ENCODE peak calls at places on chromosome 3, in ten cellular contexts. N is cardiac fibroblast, Z is mesothelial cell of epicardium, K is AG10803, G is endothelial cell, O is cardiac muscle cell, U is MCF 10A, V is Calu3, Y is upper lobe of right lung, D is tibial artery. F is an unnamed sample.

GRCh38 chr3:187586226-187586625 is 84.0 kb downstream of the SST start:
- DNase-seq in N (no peak), Z (no peak), K (no peak), G (no peak), O (no peak), U (no peak), V (no peak), Y (no peak), D (no peak), F (no peak)

GRCh38 chr3:129162729-129163579 is 2.1 kb upstream of the ISY1 start:
- DNase-seq in N (no peak), Z (no peak), K (no peak), G (no peak), O (no peak), U (peak; percentile 40), V (peak; percentile 30), Y (no peak), D (no peak), F (no peak)

GRCh38 chr3:123688241-123688747 is 103.4 kb upstream of the HACD2 start:
- DNase-seq in N (peak; percentile 98), Z (no peak), K (peak; percentile 97), G (no peak), O (no peak), U (peak; percentile 76), V (peak; percentile 12), Y (no peak), D (peak; percentile 64), F (peak; percentile 94)

GRCh38 chr3:134325722-134326121 is 48.5 kb downstream of the AMOTL2 start:
- DNase-seq in N (no peak), Z (no peak), K (no peak), G (no peak), O (no peak), U (peak; percentile 52), V (no peak), Y (no peak), D (no peak), F (no peak)

GRCh38 chr3:157129782-157130137 is 30.2 kb downstream of the CCNL1 start:
- DNase-seq in N (peak; percentile 34), Z (no peak), K (no peak), G (peak; percentile 14), O (no peak), U (peak; percentile 63), V (peak; percentile 84), Y (no peak), D (no peak), F (no peak)

GRCh38 chr3:23743141-23743784 is 62.5 kb upstream of the UBE2E1 start:
- DNase-seq in N (no peak), Z (no peak), K (no peak), G (peak; percentile 20), O (peak; percentile 30), U (no peak), V (peak; percentile 48), Y (no peak), D (no peak), F (no peak)

GRCh38 chr3:4633078-4634004 is 140.2 kb downstream of the ITPR1 start:
- DNase-seq in N (peak; percentile 83), Z (no peak), K (peak; percentile 66), G (peak; percentile 12), O (peak; percentile 66), U (peak; percentile 63), V (peak; percentile 19), Y (no peak), D (no peak), F (peak; percentile 64)

GRCh38 chr3:139377378-139377777 is 12.1 kb downstream of the COPB2 start:
- DNase-seq in N (no peak), Z (no peak), K (no peak), G (no peak), O (no peak), U (no peak), V (no peak), Y (no peak), D (no peak), F (no peak)

GRCh38 chr3:163785693-163786092 is 1292.6 kb downstream of the SI start:
- DNase-seq in N (no peak), Z (no peak), K (no peak), G (peak; percentile 51), O (peak; percentile 55), U (peak; percentile 42), V (peak; percentile 43), Y (no peak), D (no peak), F (no peak)

GRCh38 chr3:38482951-38483350 is 13.2 kb upstream of the EXOG start:
- DNase-seq in N (no peak), Z (no peak), K (no peak), G (no peak), O (no peak), U (no peak), V (no peak), Y (no peak), D (no peak), F (no peak)

GRCh38 chr3:12187448-12188327 is 29.0 kb upstream of the TIMP4 start:
- DNase-seq in N (peak; percentile 73), Z (no peak), K (peak; percentile 52), G (no peak), O (no peak), U (peak; percentile 60), V (no peak), Y (peak; percentile 78), D (peak; percentile 44), F (peak; percentile 39)

GRCh38 chr3:54222318-54222717 is 100.0 kb downstream of the CACNA2D3 start:
- DNase-seq in N (no peak), Z (no peak), K (no peak), G (no peak), O (no peak), U (no peak), V (no peak), Y (no peak), D (no peak), F (no peak)

GRCh38 chr3:78818161-78818985 is 949.4 kb downstream of the ROBO1 start:
- DNase-seq in N (no peak), Z (no peak), K (no peak), G (no peak), O (no peak), U (no peak), V (no peak), Y (no peak), D (no peak), F (no peak)

GRCh38 chr3:141268281-141268680 is 36.7 kb downstream of the PXYLP1 start:
- DNase-seq in N (no peak), Z (no peak), K (no peak), G (no peak), O (no peak), U (no peak), V (no peak), Y (peak; percentile 31), D (no peak), F (peak; percentile 25)

GRCh38 chr3:172333692-172334457 is 114.4 kb downstream of the GHSR start:
- DNase-seq in N (no peak), Z (no peak), K (no peak), G (no peak), O (no peak), U (no peak), V (no peak), Y (no peak), D (no peak), F (no peak)
- TF ChIP-seq CTCF in N (no peak), Z (no peak), K (no peak), G (peak; percentile 23), O (peak; percentile 30), U (no peak), V (peak; percentile 31), Y (no peak), D (no peak), F (peak; percentile 61)

GRCh38 chr3:64121750-64122311 is 98.5 kb upstream of the PSMD6 start:
- DNase-seq in N (no peak), Z (no peak), K (no peak), G (no peak), O (no peak), U (no peak), V (no peak), Y (no peak), D (no peak), F (no peak)
- TF ChIP-seq CTCF in N (no peak), Z (no peak), K (no peak), G (no peak), O (no peak), U (no peak), V (no peak), Y (no peak), D (no peak), F (no peak)

GRCh38 chr3:190696777-190697501 is 165.6 kb downstream of the GMNC start:
- DNase-seq in N (peak; percentile 79), Z (no peak), K (peak; percentile 52), G (peak; percentile 13), O (peak; percentile 40), U (peak; percentile 47), V (peak; percentile 52), Y (no peak), D (no peak), F (peak; percentile 37)

GRCh38 chr3:190697901-190698300 is 164.6 kb downstream of the GMNC start:
- DNase-seq in N (peak; percentile 91), Z (no peak), K (peak; percentile 80), G (no peak), O (no peak), U (peak; percentile 60), V (peak; percentile 18), Y (no peak), D (no peak), F (peak; percentile 31)

GRCh38 chr3:190695994-190696393 is 166.5 kb downstream of the GMNC start:
- DNase-seq in N (no peak), Z (no peak), K (no peak), G (no peak), O (no peak), U (no peak), V (no peak), Y (no peak), D (no peak), F (no peak)

GRCh38 chr3:190695225-190695624 is 167.3 kb downstream of the GMNC start:
- DNase-seq in N (no peak), Z (no peak), K (no peak), G (no peak), O (no peak), U (no peak), V (no peak), Y (no peak), D (no peak), F (no peak)

GRCh38 chr3:190697502-190697830 is 165.0 kb downstream of the GMNC start:
- DNase-seq in N (no peak), Z (no peak), K (no peak), G (no peak), O (no peak), U (no peak), V (no peak), Y (no peak), D (no peak), F (no peak)
- TF ChIP-seq CTCF in N (no peak), Z (no peak), K (no peak), G (no peak), O (no peak), U (no peak), V (peak; percentile 8), Y (no peak), D (no peak), F (peak; percentile 56)

DNA sequence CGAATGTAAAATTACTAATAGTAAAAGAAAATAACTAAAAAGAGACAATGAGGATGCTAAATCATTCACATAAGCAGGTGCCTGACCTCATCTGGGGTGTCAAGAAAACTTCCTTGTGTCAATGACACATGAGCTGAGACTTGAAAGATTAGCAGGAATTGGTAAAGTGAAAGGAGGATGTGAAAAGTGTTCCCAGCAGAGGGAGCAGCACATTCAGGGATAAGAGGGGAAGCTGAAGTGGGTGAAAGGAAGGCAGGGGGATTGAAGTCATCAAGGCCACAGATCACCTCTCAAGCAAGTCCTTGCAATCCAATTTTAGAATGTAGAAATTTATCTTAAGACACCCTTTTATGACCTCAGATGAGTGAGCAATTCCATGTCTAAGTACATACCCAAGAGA is 60.2 kb upstream of the ACP3 start:
- DNase-seq in N (peak; percentile 79), Z (no peak), K (peak; percentile 20), G (peak; percentile 51), O (peak; percentile 79), U (peak; percentile 50), V (peak; percentile 77), Y (no peak), D (no peak), F (no peak)
- TF ChIP-seq CTCF in N (peak; percentile 55), Z (no peak), K (peak; percentile 52), G (no peak), O (peak; percentile 68), U (peak; percentile 38), V (peak; percentile 81), Y (peak; percentile 46), D (no peak), F (peak; percentile 69)